ENCODE peak calls at places on chromosomes 3 and 15, in six cellular contexts. One of them, this sample, is unnamed.

GRCh38 chr15:44188810-44189209 is 6.3 kb downstream of the FRMD5 start:
- DNase-seq in left cardiac atrium: no peak
- DNase-seq in testis: no peak
- DNase-seq in HS-27A: no peak
- DNase-seq in skeletal muscle cell: no peak
- DNase-seq in AG04449: no peak
- DNase-seq in this sample: no peak

GRCh38 chr15:47434641-47435040 is 282.7 kb upstream of the SEMA6D start:
- DNase-seq in left cardiac atrium: no peak
- DNase-seq in testis: no peak
- DNase-seq in HS-27A: no peak
- DNase-seq in skeletal muscle cell: no peak
- DNase-seq in AG04449: no peak
- DNase-seq in this sample: no peak

GRCh38 chr3:15860014-15860934 is 62.5 kb upstream of the ANKRD28 start:
- DNase-seq in left cardiac atrium: peak
- DNase-seq in testis: peak
- DNase-seq in HS-27A: peak
- DNase-seq in skeletal muscle cell: no peak
- DNase-seq in AG04449: no peak
- DNase-seq in this sample: peak

GRCh38 chr3:159127021-159127392 is 325.2 kb downstream of the MFSD1 start:
- DNase-seq in left cardiac atrium: no peak
- DNase-seq in testis: no peak
- DNase-seq in HS-27A: no peak
- DNase-seq in skeletal muscle cell: no peak
- DNase-seq in AG04449: no peak
- DNase-seq in this sample: no peak

GRCh38 chr3:40071683-40072238 is 237.7 kb upstream of the EIF1B start:
- DNase-seq in left cardiac atrium: no peak
- DNase-seq in testis: no peak
- DNase-seq in HS-27A: no peak
- DNase-seq in skeletal muscle cell: no peak
- DNase-seq in AG04449: no peak
- DNase-seq in this sample: no peak

GRCh38 chr15:70613259-70613658 is 150.1 kb downstream of the UACA start:
- DNase-seq in left cardiac atrium: no peak
- DNase-seq in testis: no peak
- DNase-seq in HS-27A: no peak
- DNase-seq in skeletal muscle cell: no peak
- DNase-seq in AG04449: no peak
- DNase-seq in this sample: no peak

GRCh38 chr3:153513236-153513635 is 351.2 kb downstream of the RAP2B start:
- DNase-seq in left cardiac atrium: no peak
- DNase-seq in testis: peak
- DNase-seq in HS-27A: no peak
- DNase-seq in skeletal muscle cell: no peak
- DNase-seq in AG04449: no peak
- DNase-seq in this sample: no peak

GRCh38 chr3:53519047-53519717 is 24.8 kb downstream of the CACNA1D start:
- DNase-seq in left cardiac atrium: no peak
- DNase-seq in testis: no peak
- DNase-seq in HS-27A: no peak
- DNase-seq in skeletal muscle cell: no peak
- DNase-seq in AG04449: no peak
- DNase-seq in this sample: no peak

GRCh38 chr15:64690008-64690407 is 85.4 kb downstream of the RBPMS2 start:
- DNase-seq in left cardiac atrium: no peak
- DNase-seq in testis: no peak
- DNase-seq in HS-27A: no peak
- DNase-seq in skeletal muscle cell: no peak
- DNase-seq in AG04449: no peak
- DNase-seq in this sample: no peak

GRCh38 chr3:23575697-23576096 is 230.1 kb upstream of the UBE2E1 start:
- DNase-seq in left cardiac atrium: no peak
- DNase-seq in testis: no peak
- DNase-seq in HS-27A: no peak
- DNase-seq in skeletal muscle cell: no peak
- DNase-seq in AG04449: no peak
- DNase-seq in this sample: peak

GRCh38 chr3:188239035-188239434 is 85.1 kb downstream of the LPP start:
- DNase-seq in left cardiac atrium: no peak
- DNase-seq in testis: no peak
- DNase-seq in HS-27A: no peak
- DNase-seq in skeletal muscle cell: no peak
- DNase-seq in AG04449: no peak
- DNase-seq in this sample: no peak

GRCh38 chr15:26628071-26628470 is 144.8 kb downstream of the GABRB3 start:
- DNase-seq in left cardiac atrium: no peak
- DNase-seq in testis: no peak
- DNase-seq in HS-27A: no peak
- DNase-seq in skeletal muscle cell: no peak
- DNase-seq in AG04449: no peak
- DNase-seq in this sample: no peak

GRCh38 chr3:149013726-149014125 is 22.4 kb downstream of the GYG1 start:
- DNase-seq in left cardiac atrium: no peak
- DNase-seq in testis: no peak
- DNase-seq in HS-27A: no peak
- DNase-seq in skeletal muscle cell: no peak
- DNase-seq in AG04449: no peak
- DNase-seq in this sample: no peak

GRCh38 chr3:129984124-129984523 is 9.6 kb downstream of the TRH start:
- DNase-seq in left cardiac atrium: no peak
- DNase-seq in testis: no peak
- DNase-seq in HS-27A: no peak
- DNase-seq in skeletal muscle cell: no peak
- DNase-seq in AG04449: no peak
- DNase-seq in this sample: no peak

GRCh38 chr3:119620899-119621298 is 23.2 kb downstream of the PLA1A start:
- DNase-seq in left cardiac atrium: no peak
- DNase-seq in testis: no peak
- DNase-seq in HS-27A: no peak
- DNase-seq in skeletal muscle cell: no peak
- DNase-seq in AG04449: no peak
- DNase-seq in this sample: no peak

This sample was measured in amniotic stem cell.